ENCODE peak calls at places on chromosomes 5 and 9, in nine cellular contexts. Y, A, Q, U, J, E, I, S and B are unnamed samples.

GRCh38 chr5:111223790-111224560 is at the start of gene CAMK4:
- DNase-seq in Y (peak), A (peak), Q (peak), U (peak), J (peak), E (peak), I (peak), S (peak), B (no peak)

GRCh38 chr9:119400607-119401006 is 31.4 kb upstream of the BRINP1 start:
- DNase-seq in Y (no peak), A (no peak), Q (no peak), U (no peak), J (no peak), E (no peak), I (no peak), S (no peak), B (no peak)

GRCh38 chr9:91814214-91814613 is 135.8 kb downstream of the ROR2 start:
- DNase-seq in Y (no peak), A (no peak), Q (no peak), U (peak), J (no peak), E (no peak), I (no peak), S (no peak), B (no peak)

GRCh38 chr9:89440548-89440947 is 57.4 kb downstream of the SEMA4D start:
- DNase-seq in Y (no peak), A (no peak), Q (no peak), U (no peak), J (no peak), E (no peak), I (no peak), S (peak), B (no peak)

GRCh38 chr5:32916648-32917047 is 205.5 kb downstream of the NPR3 start:
- DNase-seq in Y (peak), A (no peak), Q (peak), U (no peak), J (peak), E (peak), I (no peak), S (no peak), B (no peak)

GRCh38 chr5:66193419-66193818 is 49.3 kb downstream of the SREK1 start:
- DNase-seq in Y (no peak), A (no peak), Q (no peak), U (no peak), J (no peak), E (no peak), I (no peak), S (no peak), B (no peak)

GRCh38 chr5:16673241-16673998 is 56.6 kb upstream of the RETREG1 start:
- DNase-seq in Y (no peak), A (no peak), Q (no peak), U (no peak), J (no peak), E (no peak), I (no peak), S (no peak), B (no peak)

GRCh38 chr9:21747171-21747570 is 55.3 kb upstream of the MTAP start:
- DNase-seq in Y (peak), A (no peak), Q (no peak), U (no peak), J (no peak), E (no peak), I (no peak), S (no peak), B (no peak)

GRCh38 chr5:120375248-120375647 is 88.9 kb upstream of the PRR16 start:
- DNase-seq in Y (peak), A (no peak), Q (no peak), U (no peak), J (no peak), E (no peak), I (no peak), S (no peak), B (no peak)

GRCh38 chr5:168527756-168528295 is 1.3 kb upstream of the FBLL1 start:
- DNase-seq in Y (no peak), A (no peak), Q (no peak), U (no peak), J (no peak), E (no peak), I (no peak), S (no peak), B (no peak)

GRCh38 chr5:77843570-77844407 is 67.7 kb upstream of the TBCA start:
- DNase-seq in Y (no peak), A (no peak), Q (peak), U (no peak), J (no peak), E (no peak), I (no peak), S (no peak), B (no peak)

GRCh38 chr5:169810542-169810941 is 169.8 kb downstream of the INSYN2B start:
- DNase-seq in Y (no peak), A (no peak), Q (no peak), U (no peak), J (no peak), E (no peak), I (no peak), S (no peak), B (no peak)

GRCh38 chr5:135429326-135429725 is 17.8 kb downstream of the DCANP1 start:
- DNase-seq in Y (no peak), A (no peak), Q (no peak), U (no peak), J (peak), E (no peak), I (no peak), S (peak), B (no peak)

GRCh38 chr9:133023117-133023890 is 7.5 kb upstream of the GTF3C5 start:
- DNase-seq in Y (peak), A (no peak), Q (no peak), U (no peak), J (no peak), E (no peak), I (peak), S (no peak), B (no peak)

GRCh38 chr9:4246969-4247368 is 52.9 kb downstream of the GLIS3 start:
- DNase-seq in Y (no peak), A (no peak), Q (no peak), U (no peak), J (no peak), E (no peak), I (no peak), S (no peak), B (no peak)

GRCh38 chr5:90386099-90386710 is 23.4 kb downstream of the CETN3 start:
- DNase-seq in Y (peak), A (no peak), Q (no peak), U (no peak), J (no peak), E (no peak), I (peak), S (no peak), B (no peak)

GRCh38 chr5:74647096-74647495 is 6.6 kb upstream of the ENC1 start:
- DNase-seq in Y (no peak), A (no peak), Q (no peak), U (no peak), J (no peak), E (no peak), I (no peak), S (no peak), B (no peak)

GRCh38 chr9:78187763-78188495 is 47.9 kb upstream of the CEP78 start:
- DNase-seq in Y (peak), A (peak), Q (no peak), U (no peak), J (peak), E (no peak), I (no peak), S (peak), B (no peak)

GRCh38 chr9:127128341-127129072 is 6.1 kb upstream of the ANGPTL2 start:
- DNase-seq in Y (peak), A (peak), Q (no peak), U (peak), J (peak), E (no peak), I (no peak), S (peak), B (no peak)

GRCh38 chr5:179697108-179697507 is 1.7 kb upstream of the CANX start:
- DNase-seq in Y (no peak), A (no peak), Q (no peak), U (peak), J (no peak), E (no peak), I (no peak), S (no peak), B (no peak)

GRCh38 chr5:10666531-10667305 is 94.3 kb downstream of the DAP start:
- DNase-seq in Y (no peak), A (no peak), Q (no peak), U (no peak), J (no peak), E (no peak), I (no peak), S (no peak), B (peak)

GRCh38 chr5:113359419-113359818 is 75.4 kb downstream of the TSSK1B start:
- DNase-seq in Y (no peak), A (no peak), Q (no peak), U (no peak), J (no peak), E (no peak), I (no peak), S (no peak), B (no peak)

GRCh38 chr9:3059781-3060468 is 216.0 kb upstream of the PUM3 start:
- DNase-seq in Y (no peak), A (no peak), Q (no peak), U (no peak), J (no peak), E (no peak), I (no peak), S (no peak), B (no peak)

GRCh38 chr5:141547488-141547887 is 58.6 kb downstream of the PCDHGC5 start:
- DNase-seq in Y (peak), A (no peak), Q (no peak), U (no peak), J (no peak), E (no peak), I (no peak), S (no peak), B (no peak)

GRCh38 chr9:114373960-114374730 is 13.6 kb downstream of the AKNA start:
- DNase-seq in Y (no peak), A (no peak), Q (no peak), U (peak), J (no peak), E (no peak), I (no peak), S (no peak), B (no peak)

GRCh38 chr5:175560011-175560410 is 81.7 kb downstream of the SFXN1 start:
- DNase-seq in Y (no peak), A (no peak), Q (no peak), U (no peak), J (no peak), E (no peak), I (no peak), S (no peak), B (no peak)

GRCh38 chr5:133429046-133429445 is 183.3 kb downstream of the FSTL4 start:
- DNase-seq in Y (no peak), A (no peak), Q (no peak), U (no peak), J (no peak), E (no peak), I (no peak), S (no peak), B (no peak)

GRCh38 chr9:98047002-98047401 is 9.5 kb upstream of the NANS start:
- DNase-seq in Y (no peak), A (no peak), Q (no peak), U (no peak), J (no peak), E (no peak), I (no peak), S (no peak), B (no peak)

GRCh38 chr5:66643383-66643782 is 47.2 kb downstream of the MAST4 start:
- DNase-seq in Y (no peak), A (no peak), Q (no peak), U (no peak), J (no peak), E (no peak), I (no peak), S (no peak), B (no peak)

GRCh38 chr9:125969868-125970267 is 222.7 kb downstream of the PBX3 start:
- DNase-seq in Y (no peak), A (no peak), Q (no peak), U (no peak), J (no peak), E (no peak), I (no peak), S (no peak), B (peak)

GRCh38 chr9:37908698-37909186 is 4.8 kb upstream of the SLC25A51 start:
- DNase-seq in Y (peak), A (no peak), Q (no peak), U (peak), J (no peak), E (no peak), I (no peak), S (no peak), B (peak)

GRCh38 chr9:115946530-115946929 is 207.1 kb upstream of the PAPPA start:
- DNase-seq in Y (peak), A (no peak), Q (no peak), U (no peak), J (no peak), E (peak), I (no peak), S (no peak), B (no peak)

DNA sequence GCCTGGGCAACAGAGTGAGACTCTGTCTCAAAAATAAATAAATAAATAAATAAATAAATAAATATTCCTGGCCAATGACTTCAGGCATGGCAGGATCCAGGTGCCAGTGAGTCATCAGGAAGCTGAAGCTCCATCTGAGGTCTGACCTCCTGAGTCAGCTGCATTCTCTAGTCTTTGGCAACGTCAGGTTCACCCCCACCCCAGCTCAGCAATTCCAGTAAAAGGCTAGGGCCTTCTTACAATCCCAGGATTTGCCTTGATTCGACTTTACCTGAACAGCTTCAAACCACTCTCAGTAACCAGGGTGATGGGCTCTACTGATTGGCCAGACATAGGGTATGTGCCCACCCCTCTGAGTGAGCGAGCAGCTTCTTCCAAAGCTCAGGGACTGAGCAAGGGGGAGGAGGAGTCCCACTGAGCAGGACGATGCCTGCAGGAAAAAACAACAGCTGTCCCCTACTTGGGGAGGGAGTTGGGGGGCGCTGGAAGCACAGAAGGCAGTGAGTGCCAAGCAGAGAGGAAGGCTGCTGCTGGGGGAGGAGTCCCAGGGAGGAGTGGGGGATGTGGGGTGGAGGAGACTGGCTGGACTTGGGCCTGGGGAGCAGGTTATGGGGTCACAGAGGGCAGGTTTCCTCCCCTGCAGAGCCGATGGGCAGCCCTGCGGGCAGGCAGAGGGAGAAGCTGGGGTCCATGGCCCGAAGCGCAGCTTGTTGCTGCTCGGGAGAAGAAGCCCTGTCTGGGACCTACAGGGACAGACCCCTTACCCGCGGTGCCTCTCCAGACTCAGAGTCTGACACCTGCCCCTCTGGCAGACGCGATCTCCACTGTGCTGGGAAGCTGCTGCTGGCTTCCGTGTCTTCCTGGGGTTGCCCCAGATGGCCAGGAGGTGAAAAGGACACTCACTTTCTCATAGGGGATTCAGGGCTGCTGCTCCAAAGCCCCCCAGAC is 25.9 kb upstream of the UNC5A start:
- DNase-seq in Y (peak), A (no peak), Q (no peak), U (peak), J (no peak), E (peak), I (no peak), S (no peak), B (no peak)
- TF ChIP-seq CTCF in Y (no peak), A (no peak), Q (no peak), U (no peak), J (no peak), E (no peak), I (no peak), S (no peak), B (no peak)

GRCh38 chr9:29325855-29326254 is 1752.6 kb upstream of the C9orf72 start:
- DNase-seq in Y (no peak), A (no peak), Q (no peak), U (no peak), J (no peak), E (no peak), I (no peak), S (no peak), B (no peak)
- TF ChIP-seq CTCF in Y (no peak), A (no peak), Q (no peak), U (no peak), J (no peak), E (no peak), I (no peak), S (no peak), B (no peak)

GRCh38 chr9:124444166-124444565 is 6.1 kb upstream of the ADGRD2 start:
- DNase-seq in Y (no peak), A (no peak), Q (no peak), U (no peak), J (no peak), E (no peak), I (no peak), S (no peak), B (no peak)
- TF ChIP-seq CTCF in Y (no peak), A (no peak), Q (no peak), U (no peak), J (no peak), E (no peak), I (no peak), S (no peak), B (no peak)

DNA sequence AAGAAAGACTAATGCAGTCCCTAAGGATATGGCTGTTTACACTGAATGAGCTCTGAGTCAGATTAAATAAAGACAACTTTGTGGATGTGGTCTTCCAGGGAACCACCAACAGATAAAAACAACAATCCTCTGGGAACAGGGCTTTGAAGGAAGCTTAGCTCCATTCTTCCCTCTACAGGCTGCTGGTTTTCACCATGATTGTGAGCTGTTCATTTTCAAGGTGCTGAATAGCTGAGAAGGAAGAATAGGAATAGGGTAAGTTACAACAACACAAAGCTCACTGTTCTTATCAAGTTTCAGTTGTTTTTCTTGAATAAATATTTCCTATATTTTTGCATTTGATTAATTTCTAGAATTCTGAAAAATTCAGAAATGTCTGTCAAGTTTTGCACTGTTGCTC is 25.9 kb upstream of the PTAR1 start:
- DNase-seq in Y (peak), A (no peak), Q (no peak), U (no peak), J (no peak), E (no peak), I (no peak), S (no peak), B (no peak)
- TF ChIP-seq CTCF in Y (peak), A (no peak), Q (no peak), U (no peak), J (no peak), E (no peak), I (no peak), S (no peak), B (peak)

DNA sequence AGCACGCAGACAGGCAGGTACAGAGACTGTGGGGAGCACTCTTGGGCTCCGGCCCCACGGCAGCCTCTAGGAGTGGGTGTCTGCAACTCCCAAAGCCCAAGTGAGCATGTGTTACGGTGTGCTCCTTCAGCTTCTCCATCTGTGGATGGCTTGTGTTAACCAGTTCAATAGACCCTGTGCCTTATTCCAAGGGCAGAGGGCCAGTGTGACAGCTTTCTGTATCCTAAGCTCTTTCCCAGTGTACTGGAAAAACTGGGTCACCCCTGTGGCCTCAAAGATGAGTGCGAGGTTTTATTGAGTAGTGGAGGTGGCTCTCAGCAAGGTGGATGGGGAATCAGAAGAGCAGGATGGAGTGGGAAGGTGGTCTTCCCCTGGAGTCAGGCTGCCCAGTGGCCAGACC is 78.3 kb downstream of the ADAMTS16 start:
- DNase-seq in Y (no peak), A (no peak), Q (no peak), U (no peak), J (no peak), E (no peak), I (no peak), S (no peak), B (no peak)
- TF ChIP-seq CTCF in Y (no peak), A (no peak), Q (no peak), U (no peak), J (no peak), E (no peak), I (no peak), S (no peak), B (no peak)

GRCh38 chr5:132103380-132103951 is 29.9 kb downstream of the CSF2 start:
- DNase-seq in Y (peak), A (no peak), Q (no peak), U (peak), J (peak), E (peak), I (peak), S (peak), B (no peak)
- TF ChIP-seq CTCF in Y (peak), A (no peak), Q (no peak), U (no peak), J (no peak), E (no peak), I (no peak), S (no peak), B (no peak)

DNA sequence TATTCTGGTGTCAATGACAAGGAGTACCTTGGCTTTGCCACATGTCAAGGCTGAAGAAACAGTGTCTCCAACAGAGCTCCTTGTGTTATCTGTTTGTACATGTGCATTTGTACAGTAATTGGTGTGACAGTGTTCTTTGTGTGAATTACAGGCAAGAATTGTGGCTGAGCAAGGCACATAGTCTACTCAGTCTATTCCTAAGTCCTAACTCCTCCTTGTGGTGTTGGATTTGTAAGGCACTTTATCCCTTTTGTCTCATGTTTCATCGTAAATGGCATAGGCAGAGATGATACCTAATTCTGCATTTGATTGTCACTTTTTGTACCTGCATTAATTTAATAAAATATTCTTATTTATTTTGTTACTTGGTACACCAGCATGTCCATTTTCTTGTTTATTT is 19.8 kb downstream of the CD274 start:
- DNase-seq in Y (no peak), A (no peak), Q (no peak), U (no peak), J (no peak), E (no peak), I (no peak), S (no peak), B (no peak)
- TF ChIP-seq CTCF in Y (no peak), A (no peak), Q (no peak), U (no peak), J (no peak), E (no peak), I (no peak), S (no peak), B (no peak)

GRCh38 chr5:8851101-8851500 is 694.8 kb downstream of the SEMA5A start:
- DNase-seq in Y (no peak), A (no peak), Q (no peak), U (no peak), J (no peak), E (no peak), I (no peak), S (no peak), B (no peak)
- TF ChIP-seq CTCF in Y (no peak), A (no peak), Q (no peak), U (no peak), J (no peak), E (no peak), I (no peak), S (no peak), B (no peak)

GRCh38 chr5:122295138-122295537 is 16.9 kb upstream of the SNCAIP start:
- DNase-seq in Y (peak), A (no peak), Q (no peak), U (no peak), J (no peak), E (no peak), I (no peak), S (no peak), B (no peak)
- TF ChIP-seq CTCF in Y (no peak), A (peak), Q (no peak), U (no peak), J (peak), E (no peak), I (no peak), S (peak), B (peak)

GRCh38 chr5:89283758-89284493 is 400.9 kb upstream of the MEF2C start:
- DNase-seq in Y (no peak), A (no peak), Q (no peak), U (no peak), J (no peak), E (no peak), I (no peak), S (no peak), B (no peak)
- TF ChIP-seq CTCF in Y (no peak), A (no peak), Q (no peak), U (no peak), J (no peak), E (no peak), I (no peak), S (no peak), B (no peak)